ENCODE peak calls at places on chromosomes 7 and 10, in six cellular contexts. O, Q, J, U, I and N are unnamed samples.

GRCh38 chr10:62379394-62379793 is 5.2 kb downstream of the ZNF365 start:
- DNase-seq in O (no peak), Q (no peak), J (no peak), U (no peak), I (no peak), N (no peak)

GRCh38 chr10:52331759-52332364 is 17.8 kb downstream of the DKK1 start:
- DNase-seq in O (no peak), Q (no peak), J (no peak), U (no peak), I (no peak), N (no peak)

GRCh38 chr7:100085515-100085914 is 3.3 kb upstream of the COPS6 start:
- DNase-seq in O (no peak), Q (no peak), J (no peak), U (no peak), I (no peak), N (no peak)

GRCh38 chr10:132836248-132836831 is 50.4 kb upstream of the NKX6-2 start:
- DNase-seq in O (no peak), Q (no peak), J (no peak), U (no peak), I (no peak), N (no peak)

GRCh38 chr7:135253851-135254815 is 20.5 kb downstream of the STRA8 start:
- DNase-seq in O (peak), Q (peak), J (peak), U (no peak), I (no peak), N (peak)

GRCh38 chr10:130762481-130762880 is 549.0 kb downstream of the TCERG1L start:
- DNase-seq in O (no peak), Q (no peak), J (no peak), U (no peak), I (no peak), N (no peak)

GRCh38 chr10:19853839-19854238 is 37.6 kb downstream of the PLXDC2 start:
- DNase-seq in O (no peak), Q (no peak), J (no peak), U (no peak), I (no peak), N (no peak)

GRCh38 chr10:113056468-113057021 is 106.5 kb downstream of the TCF7L2 start:
- DNase-seq in O (no peak), Q (no peak), J (peak), U (no peak), I (no peak), N (no peak)

GRCh38 chr7:148347981-148348380 is 242.6 kb upstream of the C7orf33 start:
- DNase-seq in O (no peak), Q (no peak), J (no peak), U (no peak), I (no peak), N (no peak)

GRCh38 chr10:91797077-91797690 is 1.0 kb upstream of the TNKS2 start:
- DNase-seq in O (no peak), Q (no peak), J (no peak), U (no peak), I (no peak), N (no peak)

GRCh38 chr7:36784991-36785940 is 61.0 kb upstream of the AOAH start:
- DNase-seq in O (no peak), Q (no peak), J (no peak), U (peak), I (no peak), N (no peak)

GRCh38 chr7:116977172-116977571 is 23.9 kb downstream of the ST7 start:
- DNase-seq in O (no peak), Q (no peak), J (no peak), U (no peak), I (no peak), N (no peak)

GRCh38 chr7:66539948-66540375 is 88.7 kb upstream of the KCTD7 start:
- DNase-seq in O (no peak), Q (no peak), J (no peak), U (no peak), I (no peak), N (no peak)

GRCh38 chr10:87660484-87661133 is 931 bp downstream of the PAPSS2 start:
- DNase-seq in O (peak), Q (no peak), J (no peak), U (no peak), I (no peak), N (no peak)

GRCh38 chr7:8490391-8490790 is 57.0 kb downstream of the NXPH1 start:
- DNase-seq in O (no peak), Q (no peak), J (no peak), U (no peak), I (no peak), N (no peak)

GRCh38 chr10:104614245-104614831 is 26.8 kb upstream of the SORCS3 start:
- DNase-seq in O (peak), Q (no peak), J (no peak), U (no peak), I (no peak), N (peak)

GRCh38 chr7:70143089-70144044 is 545.1 kb downstream of the AUTS2 start:
- DNase-seq in O (no peak), Q (no peak), J (peak), U (no peak), I (no peak), N (no peak)

GRCh38 chr10:71294856-71295255 is 24.2 kb upstream of the SLC29A3 start:
- DNase-seq in O (no peak), Q (no peak), J (no peak), U (no peak), I (no peak), N (no peak)

GRCh38 chr7:85773116-85773783 is 586.4 kb upstream of the SEMA3D start:
- DNase-seq in O (no peak), Q (no peak), J (peak), U (no peak), I (no peak), N (no peak)

GRCh38 chr7:149872419-149873073 is 1.2 kb upstream of the ATP6V0E2 start:
- DNase-seq in O (peak), Q (peak), J (peak), U (no peak), I (no peak), N (peak)

GRCh38 chr10:62077330-62078015 is 176.0 kb downstream of the ARID5B start:
- DNase-seq in O (no peak), Q (no peak), J (no peak), U (no peak), I (no peak), N (peak)

GRCh38 chr10:86163522-86164215 is 202.9 kb downstream of the GRID1 start:
- DNase-seq in O (no peak), Q (no peak), J (no peak), U (no peak), I (no peak), N (no peak)